ENCODE peak calls at places on chromosomes 1 and 21, in ten cellular contexts. R, J, S, B, K, L, H, F, T and P are unnamed samples.

GRCh38 chr1:48552420-48552819 is 80.4 kb upstream of the SPATA6 start:
- DNase-seq in R (no peak), J (no peak), S (no peak), B (no peak), K (no peak), L (no peak), H (no peak), F (no peak), T (no peak), P (no peak)

GRCh38 chr1:28926629-28927441 is 12.5 kb downstream of the EPB41 start:
- DNase-seq in R (no peak), J (no peak), S (peak), B (no peak), K (no peak), L (no peak), H (no peak), F (no peak), T (no peak), P (no peak)

GRCh38 chr1:150981177-150981804 is 801 bp upstream of the ANXA9 start:
- DNase-seq in R (no peak), J (no peak), S (no peak), B (no peak), K (no peak), L (peak), H (no peak), F (no peak), T (no peak), P (no peak)

GRCh38 chr21:26554365-26554764 is 18.7 kb downstream of the CYYR1 start:
- DNase-seq in R (no peak), J (no peak), S (no peak), B (no peak), K (no peak), L (no peak), H (no peak), F (no peak), T (no peak), P (no peak)

GRCh38 chr1:41365772-41366427 is 4.7 kb downstream of the FOXO6 start:
- DNase-seq in R (no peak), J (no peak), S (peak), B (no peak), K (no peak), L (no peak), H (no peak), F (no peak), T (no peak), P (no peak)

GRCh38 chr1:248914982-248915381 is 8.9 kb downstream of the PGBD2 start:
- DNase-seq in R (no peak), J (no peak), S (no peak), B (no peak), K (no peak), L (no peak), H (no peak), F (no peak), T (no peak), P (no peak)

GRCh38 chr1:162689745-162690671 is 57.7 kb downstream of the DDR2 start:
- DNase-seq in R (no peak), J (no peak), S (no peak), B (no peak), K (no peak), L (peak), H (no peak), F (no peak), T (peak), P (no peak)

GRCh38 chr1:179529482-179529881 is 46.3 kb downstream of the NPHS2 start:
- DNase-seq in R (no peak), J (no peak), S (no peak), B (no peak), K (no peak), L (no peak), H (no peak), F (no peak), T (no peak), P (no peak)

DNA sequence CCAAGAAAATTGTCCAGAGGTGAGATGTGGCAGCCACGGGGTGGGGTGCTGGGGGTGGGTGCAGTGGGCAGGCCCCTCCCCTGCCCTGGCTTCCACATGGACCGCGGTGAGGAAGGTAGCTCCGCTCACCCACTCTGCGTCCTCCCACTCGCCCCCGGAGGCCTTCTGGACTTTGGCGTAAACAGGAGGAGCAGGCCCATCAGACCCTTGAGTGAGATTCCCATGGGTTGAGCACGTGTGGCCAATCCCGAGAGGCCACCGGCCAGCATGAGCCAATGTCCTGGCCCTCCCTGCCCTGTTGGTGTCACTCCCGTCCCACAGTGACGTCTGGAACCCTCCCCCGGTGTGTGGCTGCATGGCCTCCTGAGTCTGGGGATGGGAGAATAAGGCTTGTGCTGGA is 8.2 kb upstream of the TMEM240 start:
- DNase-seq in R (no peak), J (no peak), S (no peak), B (no peak), K (no peak), L (peak), H (no peak), F (no peak), T (no peak), P (no peak)
- TF ChIP-seq CTCF in R (no peak), J (no peak), S (no peak), B (no peak), K (no peak), L (no peak), H (no peak), F (no peak), T (no peak), P (no peak)

DNA sequence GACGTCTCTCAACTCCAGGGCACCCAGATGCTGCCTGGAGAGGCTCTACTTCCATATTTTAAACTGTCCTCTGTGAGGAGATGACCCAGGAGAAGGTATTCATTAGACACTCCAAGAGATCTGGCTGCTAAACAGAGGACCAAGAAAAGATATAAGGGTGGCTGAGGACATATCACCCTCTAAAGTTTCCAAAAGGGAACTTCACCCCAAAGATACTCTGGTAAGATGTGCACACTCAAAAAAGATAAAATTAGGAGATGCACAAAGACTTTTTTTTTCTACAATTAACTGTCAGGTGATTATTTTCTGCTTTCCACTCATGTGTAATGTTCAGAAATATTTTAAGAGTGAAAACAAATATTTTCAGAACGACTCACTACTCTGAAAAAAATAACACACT is 1.4 kb downstream of the ZNF670 start:
- DNase-seq in R (no peak), J (no peak), S (no peak), B (no peak), K (no peak), L (no peak), H (no peak), F (peak), T (no peak), P (no peak)
- H3K4me3 ChIP-seq in R (no peak), J (no peak), S (peak), B (no peak), K (no peak), L (no peak), H (no peak), F (peak), T (no peak), P (no peak)

DNA sequence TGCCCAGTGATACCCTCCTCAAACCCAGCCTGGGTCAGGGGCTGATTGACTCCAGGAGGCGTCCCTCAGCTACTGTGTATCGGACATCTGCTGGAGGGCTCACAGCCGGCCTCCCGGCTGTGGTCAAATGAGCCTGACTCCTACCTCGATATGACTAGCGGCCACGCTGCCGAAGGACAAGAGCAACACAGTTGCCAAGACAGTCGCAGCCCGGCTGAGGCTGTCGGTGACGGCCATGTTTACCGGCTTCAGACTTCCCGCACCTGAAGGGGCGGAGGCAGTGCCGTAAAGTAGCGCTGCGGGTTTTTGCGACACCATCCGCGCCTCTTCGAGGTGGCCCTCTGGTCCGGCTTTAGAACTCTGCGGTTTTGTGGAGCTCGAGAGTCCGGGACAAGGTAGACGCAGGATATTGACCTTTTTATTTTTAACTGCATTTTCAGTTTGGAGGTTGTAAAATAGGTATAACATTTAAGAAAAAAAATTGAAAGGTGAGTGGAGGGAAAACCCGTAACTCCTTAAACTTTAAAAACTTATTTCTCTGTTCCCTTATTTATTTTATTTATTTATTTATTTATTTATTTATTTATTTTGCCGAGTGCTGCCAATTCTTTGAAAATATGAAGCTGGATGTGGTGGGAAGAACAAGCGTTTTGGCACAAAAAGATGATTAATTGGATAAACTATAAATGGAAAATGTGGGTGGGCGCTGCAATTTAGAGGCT is at the start of gene PIGK:
- DNase-seq in R (peak), J (peak), S (peak), B (peak), K (peak), L (peak), H (peak), F (peak), T (peak), P (peak)
- TF ChIP-seq CTCF in R (no peak), J (no peak), S (peak), B (no peak), K (no peak), L (no peak), H (no peak), F (peak), T (peak), P (peak)

GRCh38 chr1:234231893-234232276 is 141.4 kb upstream of the COA6 start:
- DNase-seq in R (no peak), J (no peak), S (no peak), B (no peak), K (no peak), L (no peak), H (no peak), F (no peak), T (no peak), P (no peak)

GRCh38 chr1:234229676-234230075 is 143.6 kb upstream of the COA6 start:
- DNase-seq in R (no peak), J (no peak), S (no peak), B (no peak), K (no peak), L (no peak), H (no peak), F (no peak), T (no peak), P (no peak)

GRCh38 chr1:234230414-234230862 is 142.8 kb upstream of the COA6 start:
- DNase-seq in R (no peak), J (no peak), S (no peak), B (no peak), K (no peak), L (no peak), H (no peak), F (no peak), T (peak), P (peak)

GRCh38 chr1:234234199-234234598 is 139.1 kb upstream of the COA6 start:
- DNase-seq in R (no peak), J (no peak), S (no peak), B (no peak), K (no peak), L (no peak), H (no peak), F (no peak), T (no peak), P (no peak)

GRCh38 chr1:234231061-234231892 is 142.0 kb upstream of the COA6 start:
- DNase-seq in R (no peak), J (no peak), S (no peak), B (no peak), K (no peak), L (no peak), H (no peak), F (no peak), T (no peak), P (no peak)
- H3K4me3 ChIP-seq in R (no peak), J (no peak), S (no peak), B (no peak), K (no peak), L (no peak), H (no peak), F (no peak), T (no peak), P (no peak)

GRCh38 chr1:38611661-38612211 is 247.8 kb downstream of the RRAGC start:
- DNase-seq in R (no peak), J (no peak), S (no peak), B (no peak), K (no peak), L (no peak), H (no peak), F (no peak), T (no peak), P (no peak)

GRCh38 chr1:38609166-38609880 is 250.2 kb downstream of the RRAGC start:
- DNase-seq in R (no peak), J (no peak), S (no peak), B (no peak), K (no peak), L (no peak), H (no peak), F (no peak), T (no peak), P (no peak)

GRCh38 chr1:38605091-38605490 is 254.5 kb downstream of the RRAGC start:
- DNase-seq in R (no peak), J (no peak), S (no peak), B (no peak), K (no peak), L (no peak), H (no peak), F (no peak), T (no peak), P (no peak)

GRCh38 chr1:38607526-38607925 is 252.0 kb downstream of the RRAGC start:
- DNase-seq in R (no peak), J (no peak), S (no peak), B (no peak), K (no peak), L (no peak), H (no peak), F (no peak), T (no peak), P (no peak)

DNA sequence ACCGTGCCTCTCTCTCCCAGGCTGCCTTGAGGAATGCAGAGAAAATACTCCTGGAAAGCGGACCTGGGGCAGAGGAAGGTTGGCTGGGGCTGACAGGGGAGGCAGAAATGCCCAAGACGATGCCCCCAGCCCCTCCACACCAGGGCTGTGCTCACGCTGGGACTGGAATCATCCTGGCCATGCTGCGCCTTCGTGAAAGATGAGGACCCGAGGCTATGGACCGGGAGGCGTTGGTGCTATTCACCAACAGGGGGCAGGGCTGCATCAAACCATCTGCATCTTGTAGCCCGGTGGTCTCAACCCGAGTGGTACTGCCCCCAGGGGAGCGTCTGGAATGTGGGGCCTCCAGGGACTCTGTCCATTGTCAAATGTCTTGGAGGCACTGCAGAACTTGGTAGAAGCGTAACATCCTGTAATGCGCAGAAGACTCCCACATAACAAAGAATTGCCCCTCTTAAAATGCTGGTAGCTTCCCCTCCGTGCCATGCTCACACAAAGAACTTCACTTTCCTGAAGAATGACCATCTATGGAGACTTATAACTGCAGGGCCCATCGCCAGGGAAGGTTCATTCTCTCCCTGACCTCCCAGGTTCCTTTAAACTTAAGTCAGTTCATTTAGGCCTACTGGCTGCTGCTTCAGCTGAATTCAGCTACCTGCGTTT is 251.2 kb downstream of the RRAGC start:
- DNase-seq in R (no peak), J (no peak), S (no peak), B (no peak), K (no peak), L (no peak), H (peak), F (no peak), T (no peak), P (no peak)
- TF ChIP-seq CTCF in R (peak), J (peak), S (peak), B (peak), K (no peak), L (peak), H (peak), F (no peak), T (peak), P (peak)

GRCh38 chr1:24203404-24203803 is 16.3 kb upstream of the IFNLR1 start:
- DNase-seq in R (no peak), J (no peak), S (peak), B (no peak), K (peak), L (peak), H (no peak), F (no peak), T (no peak), P (no peak)

GRCh38 chr1:24204116-24204515 is 17.0 kb upstream of the IFNLR1 start:
- DNase-seq in R (no peak), J (no peak), S (no peak), B (no peak), K (no peak), L (peak), H (no peak), F (no peak), T (no peak), P (no peak)

GRCh38 chr1:24202556-24202955 is 15.5 kb upstream of the IFNLR1 start:
- DNase-seq in R (no peak), J (no peak), S (no peak), B (no peak), K (no peak), L (no peak), H (no peak), F (no peak), T (no peak), P (no peak)

GRCh38 chr1:24201941-24202440 is 14.9 kb upstream of the IFNLR1 start:
- DNase-seq in R (peak), J (peak), S (no peak), B (peak), K (peak), L (peak), H (peak), F (peak), T (peak), P (peak)

GRCh38 chr1:24202987-24203386 is 15.9 kb upstream of the IFNLR1 start:
- DNase-seq in R (no peak), J (no peak), S (no peak), B (no peak), K (no peak), L (no peak), H (no peak), F (no peak), T (no peak), P (no peak)
- H3K4me3 ChIP-seq in R (no peak), J (no peak), S (no peak), B (no peak), K (no peak), L (no peak), H (no peak), F (no peak), T (no peak), P (no peak)

DNA sequence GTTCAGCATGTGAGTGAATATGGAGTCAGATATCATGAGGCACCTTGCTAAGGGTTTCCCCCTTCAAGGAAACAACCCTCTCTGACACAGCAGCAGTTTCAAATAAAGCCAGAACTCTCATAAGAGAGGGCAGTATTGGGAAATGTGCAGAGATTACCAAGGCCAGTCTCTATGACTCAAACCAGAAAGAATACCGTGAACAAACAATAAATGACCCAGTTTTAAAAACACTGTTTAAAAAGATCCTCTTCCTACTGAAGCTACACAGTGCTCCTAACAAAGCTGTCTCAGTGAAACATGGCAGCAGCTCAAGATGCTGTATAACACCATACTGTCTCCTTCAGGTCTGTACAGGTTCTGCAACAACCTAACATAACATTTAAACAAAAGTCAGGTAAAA is 102.6 kb downstream of the KIAA0319L start:
- DNase-seq in R (peak), J (no peak), S (no peak), B (no peak), K (no peak), L (no peak), H (no peak), F (peak), T (peak), P (no peak)
- TF ChIP-seq CTCF in R (peak), J (no peak), S (peak), B (peak), K (no peak), L (no peak), H (no peak), F (peak), T (peak), P (peak)

GRCh38 chr1:109498161-109498801 is 4.4 kb downstream of the CYB561D1 start:
- DNase-seq in R (peak), J (no peak), S (no peak), B (no peak), K (no peak), L (peak), H (no peak), F (peak), T (peak), P (no peak)
- H3K4me3 ChIP-seq in R (no peak), J (no peak), S (no peak), B (no peak), K (no peak), L (no peak), H (no peak), F (no peak), T (no peak), P (no peak)